ENCODE peak calls at places on chromosome 3, in five cellular contexts. C, F, K, S and Z are unnamed samples.

GRCh38 chr3:36881735-36882134 is 63.1 kb downstream of the TRANK1 start:
- DNase-seq in K (no peak), S (no peak), F (no peak), C (no peak), Z (no peak)

GRCh38 chr3:113185436-113185835 is 25.9 kb upstream of the BOC start:
- DNase-seq in S (no peak), K (no peak), C (no peak), F (no peak), Z (no peak)

GRCh38 chr3:126033051-126033745 is 50.7 kb downstream of the SLC41A3 start:
- DNase-seq in S (no peak), K (no peak), F (no peak), C (no peak), Z (no peak)

GRCh38 chr3:148957586-148957985 is 33.8 kb upstream of the GYG1 start:
- DNase-seq in C (peak), S (no peak), K (peak), F (no peak), Z (no peak)

GRCh38 chr3:47006145-47006651 is 26.7 kb downstream of the NBEAL2 start:
- DNase-seq in K (no peak), C (no peak), F (no peak), S (no peak), Z (no peak)

GRCh38 chr3:131329774-131330173 is 51.8 kb upstream of the NUDT16 start:
- DNase-seq in S (no peak), C (no peak), K (peak), F (no peak), Z (no peak)

GRCh38 chr3:38651153-38651789 is 1.8 kb upstream of the SCN5A start:
- DNase-seq in S (peak), C (peak), K (peak), F (peak), Z (peak)

GRCh38 chr3:19173945-19174344 is 25.6 kb downstream of the KCNH8 start:
- DNase-seq in K (no peak), F (no peak), S (no peak), C (no peak), Z (no peak)

GRCh38 chr3:8621872-8622271 is 22.7 kb downstream of the SSUH2 start:
- DNase-seq in F (no peak), K (no peak), S (no peak), C (peak), Z (no peak)

GRCh38 chr3:100634493-100635272 is 25.3 kb downstream of the ADGRG7 start:
- DNase-seq in C (peak), S (no peak), F (peak), K (peak), Z (no peak)

GRCh38 chr3:69326821-69327433 is 59.0 kb downstream of the FRMD4B start:
- DNase-seq in C (no peak), K (peak), S (peak), F (peak), Z (no peak)

GRCh38 chr3:73364517-73364916 is 260.2 kb downstream of the PDZRN3 start:
- DNase-seq in S (no peak), F (no peak), C (no peak), K (no peak), Z (no peak)

GRCh38 chr3:155442066-155442465 is 148.6 kb upstream of the STRIT1 start:
- DNase-seq in K (no peak), F (no peak), C (peak), S (no peak), Z (no peak)

GRCh38 chr3:27326211-27326948 is 42.8 kb downstream of the NEK10 start:
- DNase-seq in F (no peak), S (no peak), K (no peak), C (peak), Z (no peak)

GRCh38 chr3:57948080-57948671 is 60.0 kb upstream of the FLNB start:
- DNase-seq in F (no peak), K (no peak), S (no peak), C (no peak), Z (no peak)

GRCh38 chr3:42758126-42758525 is 14.9 kb downstream of the CCDC13 start:
- DNase-seq in F (no peak), S (no peak), K (no peak), C (no peak), Z (no peak)

GRCh38 chr3:23888617-23889228 is 28.1 kb downstream of the NKIRAS1 start:
- DNase-seq in S (no peak), C (peak), F (no peak), K (peak), Z (no peak)

GRCh38 chr3:29642393-29643033 is 361.6 kb downstream of the RBMS3 start:
- DNase-seq in F (no peak), C (peak), K (no peak), S (no peak), Z (no peak)

GRCh38 chr3:128867200-128868125 is 12.0 kb upstream of the ACAD9 start:
- DNase-seq in C (peak), F (no peak), K (no peak), S (no peak), Z (no peak)

GRCh38 chr3:4043867-4044575 is 244.8 kb downstream of the LRRN1 start:
- DNase-seq in F (no peak), S (no peak), K (no peak), C (no peak), Z (no peak)

GRCh38 chr3:125039041-125039896 is 16.5 kb downstream of the HEG1 start:
- DNase-seq in F (no peak), C (no peak), K (no peak), S (no peak), Z (no peak)

GRCh38 chr3:12400795-12401194 is 83.5 kb upstream of the TSEN2 start:
- DNase-seq in F (no peak), S (no peak), C (peak), K (no peak), Z (no peak)

GRCh38 chr3:140441006-140441405 is 236.9 kb upstream of the TRIM42 start:
- DNase-seq in K (no peak), S (no peak), F (no peak), C (peak), Z (no peak)

GRCh38 chr3:116445291-116445841 is at the start of gene LSAMP:
- DNase-seq in S (no peak), K (no peak), C (peak), F (no peak), Z (no peak)

GRCh38 chr3:142931222-142931621 is 32.3 kb downstream of the PAQR9 start:
- DNase-seq in K (peak), C (no peak), F (peak), S (no peak), Z (no peak)

GRCh38 chr3:143000525-143000924 is 845 bp upstream of the U2SURP start:
- DNase-seq in S (no peak), F (no peak), C (peak), K (no peak), Z (no peak)

GRCh38 chr3:51966016-51966415 is 1.2 kb downstream of the PCBP4 start:
- DNase-seq in C (no peak), S (no peak), K (no peak), F (no peak), Z (no peak)

GRCh38 chr3:148950806-148951205 is 40.5 kb upstream of the GYG1 start:
- DNase-seq in K (peak), F (no peak), S (no peak), C (peak), Z (no peak)

GRCh38 chr3:183937601-183938286 is 53.1 kb upstream of the PARL start:
- DNase-seq in C (peak), S (no peak), K (no peak), F (no peak), Z (no peak)

GRCh38 chr3:102180291-102180931 is 254.4 kb upstream of the ZPLD1 start:
- DNase-seq in F (no peak), C (peak), S (no peak), K (no peak), Z (no peak)

GRCh38 chr3:154040283-154040682 is 80.9 kb upstream of the ARHGEF26 start:
- DNase-seq in S (no peak), C (peak), K (peak), F (no peak), Z (no peak)

GRCh38 chr3:65647369-65647768 is 391.3 kb downstream of the MAGI1 start:
- DNase-seq in F (no peak), K (no peak), S (no peak), C (no peak), Z (no peak)

GRCh38 chr3:98246142-98246541 is 17.9 kb upstream of the OR5H6 start:
- DNase-seq in C (no peak), K (no peak), S (no peak), F (no peak), Z (no peak)

GRCh38 chr3:4736284-4736861 is 242.9 kb upstream of the BHLHE40 start:
- DNase-seq in F (no peak), S (no peak), C (no peak), K (no peak), Z (no peak)

GRCh38 chr3:147906275-147906674 is 497.1 kb downstream of the ZIC1 start:
- DNase-seq in S (no peak), C (peak), F (no peak), K (no peak), Z (no peak)

GRCh38 chr3:32238027-32238815 is at the start of gene CMTM8:
- DNase-seq in K (peak), F (peak), S (peak), C (peak), Z (peak)

GRCh38 chr3:72657666-72658065 is 190.6 kb downstream of the SHQ1 start:
- DNase-seq in F (peak), S (peak), C (no peak), K (no peak), Z (no peak)